ENCODE peak calls at places on chromosome 15, in four cellular contexts. Z is stomach, C is colonic mucosa, N is endodermal cell. D is an unnamed sample.

GRCh38 chr15:70701891-70702568 is 61.3 kb downstream of the UACA start:
- DNase-seq in Z (no peak), C (no peak), N (no peak), D (no peak)

GRCh38 chr15:78370013-78370412 is 29.9 kb downstream of the CRABP1 start:
- DNase-seq in Z (no peak), N (no peak), C (no peak), D (no peak)

GRCh38 chr15:64503197-64503596 is 42.8 kb downstream of the ZNF609 start:
- DNase-seq in Z (no peak), N (no peak), C (no peak), D (no peak)

GRCh38 chr15:71648095-71648494 is 162.3 kb upstream of the NR2E3 start:
- DNase-seq in N (no peak), C (no peak), Z (no peak), D (no peak)

GRCh38 chr15:59148160-59148810 is 43.3 kb downstream of the CCNB2 start:
- DNase-seq in C (no peak), N (no peak), Z (no peak), D (no peak)

GRCh38 chr15:80639168-80639555 is 55.9 kb upstream of the ABHD17C start:
- DNase-seq in N (no peak), Z (no peak), C (no peak), D (no peak)

GRCh38 chr15:59013246-59013645 is 25.8 kb downstream of the RNF111 start:
- DNase-seq in C (no peak), N (no peak), Z (no peak), D (no peak)

GRCh38 chr15:92393287-92393993 is at the start of gene ST8SIA2:
- DNase-seq in N (peak; percentile 92), Z (no peak), C (peak; percentile 27), D (no peak)

GRCh38 chr15:78772738-78773137 is 38.5 kb downstream of the ADAMTS7 start:
- DNase-seq in Z (no peak), N (no peak), C (no peak), D (no peak)

GRCh38 chr15:31303434-31304073 is 23.1 kb upstream of the KLF13 start:
- DNase-seq in N (peak; percentile 78), Z (peak; percentile 50), C (peak; percentile 61), D (peak; percentile 69)

GRCh38 chr15:75801859-75802593 is 41.2 kb upstream of the UBE2Q2 start:
- DNase-seq in Z (peak; percentile 84), C (peak; percentile 78), N (peak; percentile 95), D (peak; percentile 90)

GRCh38 chr15:98669638-98670037 is 21.3 kb downstream of the IGF1R start:
- DNase-seq in N (no peak), Z (no peak), C (no peak), D (no peak)

GRCh38 chr15:32974691-32975090 is 219.8 kb downstream of the FMN1 start:
- DNase-seq in Z (no peak), N (no peak), C (no peak), D (no peak)

GRCh38 chr15:38648116-38648843 is 83.7 kb upstream of the RASGRP1 start:
- DNase-seq in Z (no peak), N (no peak), C (no peak), D (no peak)

GRCh38 chr15:63079938-63080626 is 37.5 kb downstream of the TPM1 start:
- DNase-seq in N (no peak), Z (no peak), C (no peak), D (no peak)

GRCh38 chr15:22969512-22969911 is 10.7 kb downstream of the CYFIP1 start:
- DNase-seq in Z (no peak), C (no peak), N (no peak), D (no peak)

GRCh38 chr15:25735550-25736384 is 127.4 kb downstream of the ATP10A start:
- DNase-seq in N (no peak), C (no peak), Z (no peak), D (no peak)

GRCh38 chr15:73902121-73903020 is 23.9 kb upstream of the LOXL1 start:
- DNase-seq in Z (no peak), C (no peak), N (peak; percentile 66), D (peak; percentile 19)

GRCh38 chr15:98737721-98738120 is 89.4 kb downstream of the IGF1R start:
- DNase-seq in Z (no peak), N (peak; percentile 47), C (no peak), D (no peak)

GRCh38 chr15:58344164-58345070 is 87.4 kb upstream of the LIPC start:
- DNase-seq in Z (no peak), N (no peak), C (no peak), D (no peak)

GRCh38 chr15:90184119-90184785 is 16.9 kb upstream of the SEMA4B start:
- DNase-seq in Z (peak; percentile 91), C (peak; percentile 93), N (no peak), D (peak; percentile 86)

GRCh38 chr15:66993874-66994696 is 71.3 kb upstream of the SMAD3 start:
- DNase-seq in N (no peak), Z (no peak), C (no peak), D (no peak)

GRCh38 chr15:98823012-98823458 is 174.7 kb downstream of the IGF1R start:
- DNase-seq in N (peak; percentile 89), C (no peak), Z (no peak), D (no peak)

GRCh38 chr15:20340331-20340811 is 201.2 kb downstream of the GOLGA6L6 start:
- DNase-seq in C (no peak), N (peak; percentile 77), Z (peak; percentile 51), D (peak; percentile 91)

GRCh38 chr15:90101969-90102890 is at the start of gene IDH2:
- DNase-seq in Z (peak; percentile 88), C (peak; percentile 84), N (peak; percentile 92), D (peak; percentile 87)

GRCh38 chr15:24976932-24977331 is 22.1 kb downstream of the SNRPN start:
- DNase-seq in N (no peak), C (no peak), Z (no peak), D (no peak)

GRCh38 chr15:51380999-51381806 is 39.7 kb downstream of the GLDN start:
- DNase-seq in Z (peak; percentile 60), N (peak; percentile 84), C (peak; percentile 67), D (no peak)

GRCh38 chr15:90981681-90982080 is 12.7 kb downstream of the PRC1 start:
- DNase-seq in N (no peak), C (no peak), Z (no peak), D (no peak)

GRCh38 chr15:99564221-99565030 is 1.4 kb upstream of the MEF2A start:
- DNase-seq in Z (no peak), N (peak; percentile 64), C (peak; percentile 32), D (no peak)

GRCh38 chr15:84824260-84824690 is 7.1 kb downstream of the ALPK3 start:
- DNase-seq in N (no peak), Z (no peak), C (peak; percentile 49), D (no peak)

GRCh38 chr15:68794307-68794706 is 26.4 kb downstream of the ANP32A start:
- DNase-seq in Z (no peak), N (no peak), C (no peak), D (no peak)
- H3K4me1 ChIP-seq in Z (peaks cover 100% of the 10 kb centered on the region), N (peaks cover 57% of the 10 kb centered on the region), C (peaks cover 27% of the 10 kb centered on the region), D (peaks cover 96% of the 10 kb centered on the region)

GRCh38 chr15:36671017-36671416 is 91.6 kb downstream of the CDIN1 start:
- DNase-seq in N (no peak), C (no peak), Z (no peak), D (no peak)

GRCh38 chr15:36666228-36666627 is 86.8 kb downstream of the CDIN1 start:
- DNase-seq in N (no peak), Z (no peak), C (no peak), D (no peak)

DNA sequence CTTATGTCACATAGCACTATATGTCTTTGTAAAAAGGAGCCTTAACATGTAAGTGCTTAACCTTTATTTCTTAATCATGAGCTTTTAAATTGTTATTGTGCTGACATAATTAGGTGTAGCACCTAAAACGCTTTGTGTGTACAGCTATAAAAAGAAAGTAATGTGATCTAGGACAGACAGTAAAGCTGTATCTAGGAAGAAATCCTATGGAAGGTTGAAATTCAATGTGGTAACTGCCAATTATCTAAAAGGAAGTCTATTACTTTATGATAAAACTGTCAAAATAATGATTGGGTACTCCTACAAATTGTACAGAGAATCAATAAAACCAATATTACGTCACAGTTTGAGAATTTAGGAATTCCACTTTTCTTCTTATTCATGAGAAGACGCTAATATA is 87.9 kb downstream of the CDIN1 start:
- DNase-seq in C (no peak), N (no peak), Z (no peak), D (no peak)
- TF ChIP-seq CTCF in C (no peak), N (no peak), Z (no peak), D (no peak)

GRCh38 chr15:39904115-39904514 is 16.0 kb downstream of the GPR176 start:
- DNase-seq in Z (no peak), N (no peak), C (no peak), D (no peak)
- H3K4me1 ChIP-seq in Z (no peaks in the 10 kb centered on the region), N (peaks cover 9% of the 10 kb centered on the region), C (no peaks in the 10 kb centered on the region), D (no peaks in the 10 kb centered on the region)

DNA sequence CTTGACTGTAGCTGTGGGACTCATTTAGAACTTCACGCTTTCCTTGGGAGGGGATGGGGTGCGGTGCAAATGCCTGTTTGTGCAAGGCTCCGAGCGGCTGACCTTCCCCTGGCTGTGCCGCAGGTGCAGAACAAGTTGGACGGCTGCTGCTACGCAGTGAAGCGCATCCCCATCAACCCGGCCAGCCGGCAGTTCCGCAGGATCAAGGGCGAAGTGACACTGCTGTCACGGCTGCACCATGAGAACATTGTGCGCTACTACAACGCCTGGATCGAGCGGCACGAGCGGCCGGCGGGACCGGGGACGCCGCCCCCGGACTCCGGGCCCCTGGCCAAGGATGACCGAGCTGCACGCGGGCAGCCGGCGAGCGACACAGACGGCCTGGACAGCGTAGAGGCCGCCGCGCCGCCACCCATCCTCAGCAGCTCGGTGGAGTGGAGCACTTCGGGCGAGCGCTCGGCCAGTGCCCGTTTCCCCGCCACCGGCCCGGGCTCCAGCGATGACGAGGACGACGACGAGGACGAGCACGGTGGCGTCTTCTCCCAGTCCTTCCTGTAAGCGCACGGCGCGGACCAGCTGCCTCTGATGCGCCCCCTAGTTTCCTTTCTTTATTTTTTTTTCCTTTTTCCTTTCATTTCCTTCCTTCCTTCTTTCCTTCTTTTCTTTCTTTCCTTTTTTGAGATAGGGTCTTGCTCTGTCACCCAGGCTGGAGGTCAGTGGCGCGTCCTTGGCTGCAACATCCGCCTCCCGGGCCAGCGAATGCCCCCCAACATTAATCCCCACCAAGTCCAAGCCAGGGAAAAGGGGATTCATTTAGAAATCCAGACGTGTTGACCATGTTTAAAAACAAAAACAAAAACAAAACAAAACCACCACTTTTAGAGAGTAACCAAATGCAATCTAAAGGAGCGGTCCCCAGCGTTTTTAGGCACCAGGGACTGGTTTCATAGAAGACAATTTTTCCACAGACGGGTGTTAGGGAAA is 42.7 kb downstream of the EIF2AK4 start:
- DNase-seq in C (peak; percentile 62), N (peak; percentile 91), Z (peak; percentile 28), D (peak; percentile 59)
- TF ChIP-seq CTCF in C (no peak), N (peak; percentile 78), Z (peak; percentile 17), D (peak; percentile 37)

GRCh38 chr15:41790169-41790568 is 15.9 kb downstream of the MAPKBP1 start:
- DNase-seq in Z (no peak), C (no peak), N (no peak), D (no peak)
- H3K4me1 ChIP-seq in Z (peaks cover 53% of the 10 kb centered on the region), C (no peaks in the 10 kb centered on the region), N (peaks cover 8% of the 10 kb centered on the region), D (peaks cover 24% of the 10 kb centered on the region)

GRCh38 chr15:48323294-48323693 is 7.9 kb upstream of the DUT start:
- DNase-seq in N (no peak), Z (no peak), C (no peak), D (no peak)

GRCh38 chr15:48317221-48317620 is 14.0 kb upstream of the DUT start:
- DNase-seq in Z (no peak), N (no peak), C (no peak), D (no peak)

GRCh38 chr15:48313216-48313615 is 18.0 kb upstream of the DUT start:
- DNase-seq in N (no peak), C (no peak), Z (no peak), D (no peak)

GRCh38 chr15:48315041-48315440 is 16.2 kb upstream of the DUT start:
- DNase-seq in N (no peak), Z (no peak), C (no peak), D (no peak)

GRCh38 chr15:48318131-48318530 is 13.1 kb upstream of the DUT start:
- DNase-seq in Z (no peak), N (peak; percentile 77), C (no peak), D (no peak)
- TF ChIP-seq CTCF in Z (no peak), N (no peak), C (no peak), D (no peak)

D was measured in lower lobe of right lung.